ENCODE peak calls at places on chromosomes 2 and 18, in eight cellular contexts. U, G, E, A, C, W, Q and R are unnamed samples.

GRCh38 chr2:233387225-233387624 is 32.9 kb downstream of the DGKD start:
- DNase-seq in C (no peak), E (no peak), W (no peak), U (no peak), A (no peak), Q (no peak), G (no peak), R (no peak)

GRCh38 chr2:240725266-240726060 is 33.8 kb downstream of the AQP12A start:
- DNase-seq in C (no peak), U (no peak), E (no peak), Q (no peak), A (no peak), W (no peak), G (peak), R (no peak)

GRCh38 chr2:236874866-236875481 is 210.7 kb upstream of the COPS8 start:
- DNase-seq in C (no peak), E (no peak), A (no peak), U (no peak), W (no peak), Q (no peak), G (no peak), R (no peak)

GRCh38 chr2:9097239-9097638 is 93.8 kb upstream of the MBOAT2 start:
- DNase-seq in U (no peak), G (no peak), Q (no peak), C (no peak), A (no peak), E (no peak), W (no peak), R (no peak)

GRCh38 chr2:159380676-159381239 is 94.3 kb upstream of the WDSUB1 start:
- DNase-seq in G (no peak), W (no peak), C (no peak), U (no peak), E (no peak), Q (no peak), A (no peak), R (no peak)

GRCh38 chr18:79939096-79939495 is 12.4 kb downstream of the SLC66A2 start:
- DNase-seq in A (peak), E (no peak), W (no peak), G (no peak), Q (no peak), U (peak), C (no peak), R (no peak)

GRCh38 chr2:64649013-64649484 is 4.7 kb downstream of the SERTAD2 start:
- DNase-seq in W (no peak), C (no peak), Q (no peak), G (no peak), A (no peak), E (no peak), U (no peak), R (no peak)

GRCh38 chr2:215796160-215796559 is 217.2 kb downstream of the MREG start:
- DNase-seq in U (peak), W (no peak), Q (no peak), A (no peak), G (no peak), E (peak), C (no peak), R (peak)

GRCh38 chr18:79371536-79372210 is 24.1 kb upstream of the NFATC1 start:
- DNase-seq in C (no peak), A (no peak), Q (peak), W (no peak), U (no peak), E (no peak), G (no peak), R (peak)

GRCh38 chr2:18476484-18476883 is 84.0 kb downstream of the RDH14 start:
- DNase-seq in G (no peak), U (no peak), A (no peak), E (no peak), Q (no peak), C (no peak), W (no peak), R (no peak)

GRCh38 chr2:2838548-2838845 is 507.4 kb upstream of the MYT1L start:
- DNase-seq in G (no peak), E (no peak), W (no peak), Q (no peak), U (no peak), C (no peak), A (no peak), R (no peak)

GRCh38 chr2:224056889-224057288 is 17.8 kb upstream of the SERPINE2 start:
- DNase-seq in U (no peak), G (no peak), A (no peak), E (no peak), C (no peak), W (no peak), Q (no peak), R (no peak)

GRCh38 chr2:104240984-104241383 is 612.9 kb upstream of the POU3F3 start:
- DNase-seq in W (no peak), E (no peak), G (no peak), Q (no peak), C (no peak), U (no peak), A (no peak), R (no peak)

GRCh38 chr18:73535189-73535588 is 612.4 kb downstream of the FBXO15 start:
- DNase-seq in Q (no peak), C (no peak), U (no peak), E (no peak), A (no peak), G (no peak), W (no peak), R (no peak)

GRCh38 chr18:8980496-8981402 is 121.8 kb upstream of the NDUFV2 start:
- DNase-seq in A (no peak), E (no peak), G (no peak), W (no peak), U (no peak), Q (no peak), C (no peak), R (no peak)

GRCh38 chr2:174573621-174574081 is 24.0 kb downstream of the WIPF1 start:
- DNase-seq in Q (no peak), U (no peak), C (peak), A (no peak), E (no peak), G (no peak), W (no peak), R (peak)

GRCh38 chr2:71706121-71706520 is 252.8 kb downstream of the DYSF start:
- DNase-seq in C (no peak), Q (no peak), W (no peak), A (no peak), U (no peak), E (no peak), G (no peak), R (no peak)

GRCh38 chr2:210577263-210578071 is 21.1 kb downstream of the CPS1 start:
- DNase-seq in G (peak), E (peak), W (no peak), Q (peak), C (no peak), U (peak), A (no peak), R (peak)

GRCh38 chr18:48939368-48940097 is 11.2 kb downstream of the SMAD7 start:
- DNase-seq in E (peak), U (peak), W (no peak), Q (no peak), A (no peak), G (no peak), C (no peak), R (no peak)

GRCh38 chr2:229342376-229342775 is 71.3 kb upstream of the PID1 start:
- DNase-seq in A (peak), U (no peak), E (peak), Q (peak), C (no peak), W (no peak), G (no peak), R (no peak)

GRCh38 chr2:10434885-10435419 is 13.2 kb downstream of the ODC1 start:
- DNase-seq in G (no peak), U (peak), Q (peak), W (peak), E (peak), A (peak), C (peak), R (peak)

GRCh38 chr2:176056411-176056810 is 27.4 kb downstream of the EVX2 start:
- DNase-seq in G (no peak), U (no peak), C (no peak), E (peak), A (no peak), W (no peak), Q (no peak), R (no peak)

GRCh38 chr2:64525323-64525625 is 1.1 kb downstream of the AFTPH start:
- DNase-seq in U (no peak), Q (peak), C (no peak), A (no peak), E (peak), W (no peak), G (no peak), R (peak)

GRCh38 chr2:64944484-64944883 is 44.7 kb upstream of the SLC1A4 start:
- DNase-seq in W (no peak), U (no peak), Q (no peak), G (no peak), A (no peak), C (no peak), E (no peak), R (no peak)

GRCh38 chr2:127508621-127509034 is 17.7 kb downstream of the IWS1 start:
- DNase-seq in Q (no peak), U (peak), C (no peak), G (peak), W (no peak), E (peak), A (peak), R (peak)

GRCh38 chr2:234480337-234480736 is 16.5 kb downstream of the ARL4C start:
- DNase-seq in W (no peak), Q (no peak), G (peak), C (no peak), U (no peak), A (no peak), E (no peak), R (no peak)

GRCh38 chr2:73614105-73614504 is 28.1 kb downstream of the NAT8 start:
- DNase-seq in Q (peak), U (no peak), C (no peak), G (no peak), W (no peak), E (no peak), A (no peak), R (no peak)

GRCh38 chr2:71801969-71802368 is 345.7 kb downstream of the CYP26B1 start:
- DNase-seq in U (peak), C (no peak), Q (peak), A (peak), G (no peak), W (no peak), E (peak), R (peak)

GRCh38 chr2:25334482-25334881 is 7.2 kb downstream of the DNMT3A start:
- DNase-seq in A (no peak), E (no peak), C (no peak), U (no peak), W (no peak), G (no peak), Q (no peak), R (no peak)

GRCh38 chr2:200338692-200339091 is 32.2 kb downstream of the SPATS2L start:
- DNase-seq in U (no peak), W (no peak), A (no peak), Q (no peak), E (no peak), G (no peak), C (no peak), R (peak)